ENCODE peak calls at places on chromosomes 2 and 18, in eight cellular contexts. X is A549, T is sigmoid colon, B is HCT116, K is adrenal gland, U is testis, H is heart left ventricle, E is transverse colon. I is an unnamed sample.

GRCh38 chr2:98903767-98904485 is 32.1 kb downstream of the CRACDL start:
- DNase-seq in X (no peak), T (peak; percentile 28), B (no peak), K (no peak), U (peak; percentile 12), H (no peak), E (no peak), I (peak; percentile 58)

GRCh38 chr2:145569108-145569507 is 1049.2 kb upstream of the ZEB2 start:
- DNase-seq in X (peak; percentile 34), T (no peak), B (no peak), K (no peak), U (no peak), H (no peak), E (no peak), I (no peak)

GRCh38 chr2:45649855-45650806 is 1.3 kb upstream of the PRKCE start:
- DNase-seq in X (peak; percentile 55), T (peak; percentile 92), B (no peak), K (peak; percentile 82), U (peak; percentile 81), H (peak; percentile 87), E (peak; percentile 83), I (peak; percentile 96)

GRCh38 chr2:66850406-66850805 is 415.5 kb downstream of the MEIS1 start:
- DNase-seq in X (no peak), T (peak; percentile 87), B (no peak), K (no peak), U (no peak), H (no peak), E (peak; percentile 14), I (no peak)

GRCh38 chr2:71557321-71557720 is 104.0 kb downstream of the DYSF start:
- DNase-seq in X (no peak), T (no peak), B (no peak), K (no peak), U (no peak), H (no peak), E (no peak), I (no peak)

GRCh38 chr18:46040747-46041104 is 31.3 kb downstream of the PSTPIP2 start:
- DNase-seq in X (no peak), T (no peak), B (no peak), K (no peak), U (no peak), H (no peak), E (no peak), I (peak; percentile 68)

GRCh38 chr18:72727038-72727690 is 140.6 kb downstream of the NETO1 start:
- DNase-seq in X (peak; percentile 4), T (no peak), B (no peak), K (no peak), U (no peak), H (no peak), E (no peak), I (no peak)

GRCh38 chr2:186570587-186570986 is 19.3 kb upstream of the ITGAV start:
- DNase-seq in X (peak; percentile 70), T (no peak), B (no peak), K (peak; percentile 22), U (no peak), H (no peak), E (no peak), I (no peak)

GRCh38 chr2:205685314-205686230 is 3.3 kb downstream of the NRP2 start:
- DNase-seq in X (peak; percentile 60), T (peak; percentile 79), B (no peak), K (peak; percentile 68), U (no peak), H (no peak), E (no peak), I (no peak)

GRCh38 chr2:9145109-9145751 is 61.4 kb upstream of the ASAP2 start:
- DNase-seq in X (no peak), T (no peak), B (no peak), K (peak; percentile 34), U (no peak), H (no peak), E (no peak), I (no peak)

GRCh38 chr2:104849618-104850097 is 4.3 kb upstream of the POU3F3 start:
- DNase-seq in X (peak; percentile 66), T (no peak), B (peak; percentile 38), K (peak; percentile 69), U (peak; percentile 76), H (peak; percentile 67), E (peak; percentile 71), I (peak; percentile 87)

GRCh38 chr2:132645176-132645575 is 24.8 kb downstream of the LYPD1 start:
- DNase-seq in X (no peak), T (no peak), B (no peak), K (no peak), U (peak; percentile 55), H (no peak), E (no peak), I (no peak)

GRCh38 chr2:100161940-100162620 is 19.7 kb upstream of the AFF3 start:
- DNase-seq in X (no peak), T (no peak), B (no peak), K (no peak), U (no peak), H (no peak), E (no peak), I (no peak)

GRCh38 chr2:30113617-30114293 is 33.1 kb upstream of the YPEL5 start:
- DNase-seq in X (peak; percentile 35), T (no peak), B (no peak), K (peak; percentile 84), U (no peak), H (no peak), E (no peak), I (peak; percentile 76)

GRCh38 chr2:120348134-120349103 is 2.5 kb downstream of the INHBB start:
- DNase-seq in X (peak; percentile 74), T (no peak), B (no peak), K (no peak), U (peak; percentile 38), H (no peak), E (no peak), I (no peak)

GRCh38 chr18:52829876-52830390 is 489.9 kb downstream of the DCC start:
- DNase-seq in X (no peak), T (no peak), B (no peak), K (no peak), U (no peak), H (no peak), E (no peak), I (no peak)

GRCh38 chr2:164739966-164740365 is 101.7 kb downstream of the COBLL1 start:
- DNase-seq in X (no peak), T (no peak), B (no peak), K (no peak), U (no peak), H (no peak), E (no peak), I (no peak)

GRCh38 chr2:156826342-156826933 is 390.3 kb downstream of the GPD2 start:
- DNase-seq in X (no peak), T (peak; percentile 72), B (no peak), K (peak; percentile 11), U (no peak), H (no peak), E (no peak), I (no peak)

GRCh38 chr2:203500951-203501350 is 34.1 kb downstream of the RAPH1 start:
- DNase-seq in X (no peak), T (no peak), B (no peak), K (no peak), U (no peak), H (no peak), E (no peak), I (no peak)

GRCh38 chr18:267380-267687 is 513 bp downstream of the THOC1 start:
- DNase-seq in X (peak; percentile 32), T (no peak), B (no peak), K (no peak), U (peak; percentile 50), H (no peak), E (no peak), I (no peak)

GRCh38 chr2:127081826-127082633 is 24.9 kb downstream of the BIN1 start:
- DNase-seq in X (no peak), T (no peak), B (no peak), K (peak; percentile 58), U (no peak), H (no peak), E (peak; percentile 61), I (no peak)

GRCh38 chr2:187215576-187216240 is 232.3 kb downstream of the CALCRL start:
- DNase-seq in X (no peak), T (no peak), B (no peak), K (no peak), U (no peak), H (no peak), E (no peak), I (no peak)

GRCh38 chr18:48540329-48541025 is 1.6 kb downstream of the CTIF start:
- DNase-seq in X (peak; percentile 67), T (peak; percentile 86), B (no peak), K (peak; percentile 78), U (peak; percentile 83), H (peak; percentile 81), E (peak; percentile 77), I (peak; percentile 60)

GRCh38 chr2:226799211-226799975 is at the start of gene IRS1:
- DNase-seq in X (peak; percentile 76), T (peak; percentile 91), B (peak; percentile 32), K (peak; percentile 85), U (peak; percentile 67), H (peak; percentile 89), E (peak; percentile 73), I (peak; percentile 93)

GRCh38 chr2:226797989-226798421 is 1.6 kb downstream of the IRS1 start:
- DNase-seq in X (no peak), T (peak; percentile 73), B (no peak), K (no peak), U (no peak), H (peak; percentile 67), E (no peak), I (peak; percentile 87)

GRCh38 chr2:226797289-226797988 is 2.2 kb downstream of the IRS1 start:
- DNase-seq in X (no peak), T (peak; percentile 87), B (no peak), K (peak; percentile 61), U (no peak), H (peak; percentile 74), E (peak; percentile 40), I (peak; percentile 29)

GRCh38 chr2:226799976-226800940 is 638 bp upstream of the IRS1 start:
- DNase-seq in X (peak; percentile 75), T (peak; percentile 71), B (no peak), K (peak; percentile 29), U (peak; percentile 30), H (no peak), E (peak; percentile 33), I (peak; percentile 91)

GRCh38 chr2:226798422-226799210 is 1.0 kb downstream of the IRS1 start:
- DNase-seq in X (peak; percentile 74), T (no peak), B (no peak), K (peak; percentile 48), U (peak; percentile 53), H (peak; percentile 78), E (peak; percentile 67), I (peak; percentile 92)
- TF ChIP-seq CTCF in X (peak; percentile 58), T (no peak), B (no peak), K (no peak), U (no peak), H (peak; percentile 18), E (no peak), I (no peak)

GRCh38 chr18:37253424-37254255 is 312.0 kb downstream of the CELF4 start:
- DNase-seq in X (no peak), T (no peak), B (no peak), K (no peak), U (peak; percentile 59), H (peak; percentile 59), E (no peak), I (no peak)
- H3K4me3 ChIP-seq in X (peak overlapping the region; percentile 66), T (peak overlapping the region; percentile 29), B (no peak overlapping the region), K (no peak overlapping the region), U (peak overlapping the region; percentile 51), H (peak overlapping the region; percentile 36), E (peak overlapping the region; percentile 51), I (no peak overlapping the region)

GRCh38 chr2:39409697-39410389 is 27.2 kb downstream of the MAP4K3 start:
- DNase-seq in X (no peak), T (no peak), B (no peak), K (no peak), U (no peak), H (no peak), E (no peak), I (no peak)
- TF ChIP-seq POLR2A in X (no peak), T (no peak), B (no peak), K (no peak), U (no peak), H (no peak), E (no peak), I (no peak)

GRCh38 chr18:71321319-71321718 is 1032.5 kb downstream of the SOCS6 start:
- DNase-seq in X (no peak), T (no peak), B (no peak), K (no peak), U (no peak), H (no peak), E (no peak), I (no peak)
- TF ChIP-seq CTCF in X (no peak), T (no peak), B (no peak), K (no peak), U (no peak), H (no peak), E (no peak), I (no peak)